ENCODE peak calls at places on chromosome 9, in eight cellular contexts. D is H1, N is Panc1, V is upper lobe of right lung, H is neuronal stem cell, R is aorta, O is thoracic aorta, Z is fibroblast of lung. I is an unnamed sample.

GRCh38 chr9:3768698-3769458 is 243.1 kb upstream of the RFX3 start:
- DNase-seq in D (no peak), N (no peak), V (no peak), H (no peak), R (no peak), O (no peak), Z (no peak), I (no peak)

GRCh38 chr9:103139891-103140290 is 144.8 kb downstream of the CYLC2 start:
- DNase-seq in D (no peak), N (no peak), V (no peak), H (no peak), R (no peak), O (no peak), Z (no peak), I (no peak)

GRCh38 chr9:122334916-122335315 is 35.9 kb upstream of the PTGS1 start:
- DNase-seq in D (no peak), N (no peak), V (no peak), H (no peak), R (no peak), O (no peak), Z (peak; percentile 51), I (no peak)

GRCh38 chr9:110116543-110116885 is 91.4 kb downstream of the C9orf152 start:
- DNase-seq in D (no peak), N (no peak), V (no peak), H (no peak), R (no peak), O (no peak), Z (peak; percentile 83), I (no peak)

GRCh38 chr9:121133104-121133816 is 58.5 kb downstream of the CNTRL start:
- DNase-seq in D (peak; percentile 65), N (no peak), V (peak; percentile 79), H (no peak), R (peak; percentile 52), O (no peak), Z (no peak), I (no peak)

GRCh38 chr9:117276444-117276843 is 138.4 kb downstream of the ASTN2 start:
- DNase-seq in D (no peak), N (no peak), V (no peak), H (no peak), R (no peak), O (no peak), Z (no peak), I (no peak)

GRCh38 chr9:77598510-77598909 is 49.6 kb downstream of the GNA14 start:
- DNase-seq in D (no peak), N (no peak), V (no peak), H (no peak), R (no peak), O (no peak), Z (peak; percentile 72), I (no peak)

GRCh38 chr9:98864257-98865180 is 57.0 kb downstream of the GALNT12 start:
- DNase-seq in D (no peak), N (no peak), V (no peak), H (no peak), R (no peak), O (no peak), Z (no peak), I (no peak)

GRCh38 chr9:91991621-91992435 is 41.8 kb upstream of the ROR2 start:
- DNase-seq in D (peak; percentile 27), N (no peak), V (no peak), H (no peak), R (no peak), O (no peak), Z (no peak), I (no peak)

GRCh38 chr9:107861075-107861474 is 371.5 kb upstream of the KLF4 start:
- DNase-seq in D (no peak), N (no peak), V (no peak), H (no peak), R (no peak), O (no peak), Z (no peak), I (no peak)

GRCh38 chr9:994005-994404 is 17.6 kb downstream of the DMRT3 start:
- DNase-seq in D (no peak), N (no peak), V (no peak), H (no peak), R (no peak), O (no peak), Z (no peak), I (no peak)

GRCh38 chr9:133572821-133573361 is 36.3 kb downstream of the FAM163B start:
- DNase-seq in D (no peak), N (no peak), V (peak; percentile 82), H (no peak), R (peak; percentile 84), O (no peak), Z (no peak), I (no peak)

GRCh38 chr9:129270903-129271431 is 92.9 kb upstream of the IER5L start:
- DNase-seq in D (no peak), N (no peak), V (peak; percentile 31), H (no peak), R (peak; percentile 36), O (no peak), Z (peak; percentile 95), I (peak; percentile 61)

GRCh38 chr9:116516456-116516855 is 170.6 kb upstream of the TRIM32 start:
- DNase-seq in D (no peak), N (no peak), V (no peak), H (no peak), R (no peak), O (no peak), Z (no peak), I (no peak)

GRCh38 chr9:137172907-137173794 is 1.3 kb upstream of the TMEM210 start:
- DNase-seq in D (no peak), N (no peak), V (no peak), H (no peak), R (no peak), O (no peak), Z (no peak), I (no peak)

GRCh38 chr9:37486616-37487544 is 1.1 kb downstream of the POLR1E start:
- DNase-seq in D (no peak), N (no peak), V (no peak), H (no peak), R (peak; percentile 82), O (peak; percentile 54), Z (peak; percentile 97), I (no peak)

GRCh38 chr9:122446819-122447484 is 30.8 kb downstream of the OR1J1 start:
- DNase-seq in D (no peak), N (no peak), V (no peak), H (no peak), R (no peak), O (no peak), Z (peak; percentile 54), I (no peak)

GRCh38 chr9:4301302-4301701 is 1.4 kb upstream of the GLIS3 start:
- DNase-seq in D (no peak), N (no peak), V (no peak), H (no peak), R (no peak), O (no peak), Z (peak; percentile 68), I (peak; percentile 69)

GRCh38 chr9:105363842-105364241 is 84.0 kb upstream of the FSD1L start:
- DNase-seq in D (no peak), N (no peak), V (no peak), H (no peak), R (no peak), O (no peak), Z (no peak), I (no peak)

GRCh38 chr9:134217431-134218210 is 53.3 kb upstream of the RNU6ATAC start:
- DNase-seq in D (no peak), N (no peak), V (peak; percentile 51), H (no peak), R (peak; percentile 21), O (no peak), Z (no peak), I (no peak)

GRCh38 chr9:79233542-79233941 is 338.2 kb upstream of the TLE4 start:
- DNase-seq in D (no peak), N (peak; percentile 13), V (no peak), H (no peak), R (no peak), O (no peak), Z (no peak), I (no peak)

DNA sequence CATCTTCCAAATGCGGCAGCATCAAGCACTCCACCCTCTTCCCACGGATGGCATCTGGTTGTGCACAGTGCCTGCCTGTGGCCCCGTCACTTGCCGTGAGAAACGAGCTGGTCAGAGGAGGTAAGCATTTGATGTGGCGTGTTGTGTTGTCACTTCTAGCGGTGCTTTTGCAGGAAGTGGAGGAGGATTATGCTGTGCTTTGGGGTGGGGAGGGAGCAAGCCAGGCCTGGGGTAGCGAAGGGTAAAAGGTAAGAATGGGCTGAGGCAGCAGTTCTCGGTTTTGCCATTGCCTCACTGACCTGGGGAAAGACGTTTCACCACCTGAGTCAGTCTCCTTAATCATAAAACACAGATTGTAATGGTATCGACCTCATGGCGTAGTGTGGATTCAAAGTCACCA is 2.3 kb upstream of the POMT1 start:
- DNase-seq in D (no peak), N (no peak), V (no peak), H (no peak), R (no peak), O (no peak), Z (no peak), I (no peak)
- H3K4me3 ChIP-seq in D (no peak overlapping the region), N (no peak overlapping the region), V (no peak overlapping the region), H (no peak overlapping the region), R (no peak overlapping the region), O (no peak overlapping the region), Z (no peak overlapping the region), I (no peak overlapping the region)

GRCh38 chr9:84669008-84669292 is 579 bp upstream of the NTRK2 start:
- DNase-seq in D (no peak), N (no peak), V (no peak), H (no peak), R (no peak), O (no peak), Z (no peak), I (no peak)
- H3K27me3 ChIP-seq in D (peaks cover 30% of the 10 kb centered on the region), N (no peaks in the 10 kb centered on the region), V (peaks cover 41% of the 10 kb centered on the region), H (peaks cover 55% of the 10 kb centered on the region), R (peaks cover 2% of the 10 kb centered on the region), O (no peaks in the 10 kb centered on the region), Z (peaks cover 23% of the 10 kb centered on the region), I (peaks cover 23% of the 10 kb centered on the region)

DNA sequence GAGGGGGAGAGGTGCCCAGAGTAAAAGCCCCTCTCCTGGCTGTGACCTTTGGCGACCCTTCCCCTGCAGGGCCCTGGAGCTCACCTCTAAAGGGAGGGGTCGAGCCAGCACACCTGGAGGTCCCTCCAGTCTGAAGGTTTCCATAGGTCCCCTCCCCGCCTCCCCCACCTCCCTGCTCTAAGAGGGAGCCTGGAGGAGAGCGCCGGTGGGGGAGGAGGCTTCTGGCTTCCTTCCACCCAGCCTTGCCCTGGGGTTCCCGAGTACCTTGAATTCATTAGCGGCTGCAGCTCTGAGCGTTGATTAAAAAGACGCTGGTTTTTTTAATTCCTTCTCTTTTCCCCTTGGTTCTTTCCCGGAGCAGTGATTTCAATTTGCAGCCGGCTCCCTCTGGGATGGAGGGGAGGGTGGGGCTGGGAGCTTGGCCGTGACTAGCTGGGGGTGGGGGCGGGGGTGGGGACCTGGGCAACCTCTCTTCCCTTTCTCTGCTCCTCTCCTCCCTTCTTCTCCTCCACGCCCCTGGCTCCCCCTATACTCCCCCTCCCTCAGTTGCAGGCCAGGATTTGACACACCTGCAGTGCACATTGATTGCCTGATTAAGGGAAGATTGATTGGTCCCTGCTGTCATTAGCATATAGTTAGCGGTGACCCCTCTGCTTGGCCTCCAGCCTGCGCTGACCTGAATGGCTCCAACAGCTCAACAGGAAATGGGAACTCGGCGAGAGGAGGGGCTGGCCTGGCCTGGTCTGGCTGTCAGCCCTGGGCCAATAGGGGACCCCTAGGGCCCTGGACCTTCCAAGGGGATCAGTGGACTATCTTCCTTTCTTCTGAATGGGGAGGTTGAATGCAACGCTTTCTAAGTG is 67.5 kb upstream of the RAPGEF1 start:
- DNase-seq in D (peak; percentile 77), N (no peak), V (no peak), H (peak; percentile 57), R (peak; percentile 20), O (no peak), Z (no peak), I (no peak)
- H3K4me3 ChIP-seq in D (peak overlapping the region; percentile 24), N (no peak overlapping the region), V (no peak overlapping the region), H (no peak overlapping the region), R (no peak overlapping the region), O (no peak overlapping the region), Z (no peak overlapping the region), I (no peak overlapping the region)

GRCh38 chr9:113349434-113350337 is at the start of gene BSPRY:
- DNase-seq in D (peak; percentile 76), N (no peak), V (peak; percentile 80), H (no peak), R (no peak), O (no peak), Z (no peak), I (no peak)
- H3K27me3 ChIP-seq in D (no peaks in the 10 kb centered on the region), N (peaks cover 14% of the 10 kb centered on the region), V (no peaks in the 10 kb centered on the region), H (peaks cover 89% of the 10 kb centered on the region), R (no peaks in the 10 kb centered on the region), O (no peaks in the 10 kb centered on the region), Z (peaks cover 32% of the 10 kb centered on the region), I (peaks cover 26% of the 10 kb centered on the region)

I was measured in kidney epithelial cell.